ENCODE peak calls at places on chromosomes 2 and 18, in ten cellular contexts. A is activated naive CD8-positive, alpha-beta T cell treated with anti-CD3 and anti-CD28 coated beads, Interleukin-2, amount 50 U/mL, for 24 hours; I is foreskin keratinocyte; B is heart left ventricle; T is upper lobe of right lung; R is effector memory CD8-positive, alpha-beta T cell; E is activated naive CD4-positive, alpha-beta T cell treated with anti-CD3 and anti-CD28 coated beads, Interleukin-2, amount 50 U/mL, for 72 hours; M is activated T-helper 17 cell treated with anti-CD3 and anti-CD28 coated beads, Interleukin-2, amount 50 U/mL, for 72 hours; K is activated CD8-positive, alpha-beta memory T cell treated with anti-CD3 and anti-CD28 coated beads, Interleukin-2, amount 10 ng/mL, durations not matched to agents 7 days and 5 days; H is activated CD8-positive, alpha-beta T cell treated with anti-CD3 and anti-CD28 coated beads, Interleukin-2, amount 10 ng/mL, durations not matched to agents 7 days and 5 days. P is an unnamed sample.

GRCh38 chr18:2911533-2911932 is 64.7 kb downstream of the EMILIN2 start:
- ATAC-seq in M (no peak), E (no peak), T (no peak), A (no peak), H (no peak), K (no peak), R (no peak), B (no peak), I (no peak), P (no peak)

GRCh38 chr2:1360132-1360531 is 53.1 kb upstream of the TPO start:
- ATAC-seq in M (no peak), E (no peak), K (no peak), H (no peak), T (no peak), B (no peak), A (no peak), R (no peak), I (no peak), P (no peak)

GRCh38 chr2:158766524-158766923 is 28.6 kb upstream of the DAPL1 start:
- ATAC-seq in I (no peak), T (no peak), H (no peak), R (no peak), K (no peak), B (no peak), A (no peak), M (no peak), E (no peak), P (no peak)

GRCh38 chr2:220664272-220665107 is 907.6 kb downstream of the EPHA4 start:
- ATAC-seq in K (no peak), B (no peak), T (peak; percentile 22), E (no peak), I (no peak), A (no peak), R (no peak), H (no peak), M (no peak), P (peak; percentile 88)

GRCh38 chr2:227617316-227618250 is at the start of gene SCYGR4:
- ATAC-seq in R (no peak), I (no peak), E (no peak), B (no peak), A (no peak), K (no peak), T (no peak), M (no peak), H (no peak), P (no peak)

GRCh38 chr2:196341318-196341841 is 170.0 kb upstream of the STK17B start:
- ATAC-seq in A (no peak), B (no peak), H (no peak), I (no peak), T (no peak), M (no peak), R (no peak), E (no peak), K (no peak), P (no peak)

GRCh38 chr2:201887851-201888451 is 81.6 kb downstream of the CDK15 start:
- ATAC-seq in R (no peak), T (no peak), K (no peak), B (no peak), H (no peak), M (no peak), E (no peak), A (no peak), I (no peak), P (no peak)

GRCh38 chr2:196176142-196176738 is 4.9 kb upstream of the STK17B start:
- ATAC-seq in K (peak; percentile 43), H (peak; percentile 54), A (peak; percentile 70), B (no peak), T (no peak), I (no peak), M (peak; percentile 44), R (peak; percentile 67), E (peak; percentile 55), P (no peak)

GRCh38 chr18:74463271-74463670 is 6.2 kb upstream of the DIPK1C start:
- ATAC-seq in T (no peak), H (no peak), K (no peak), R (no peak), I (no peak), E (no peak), M (no peak), B (no peak), A (no peak), P (no peak)

GRCh38 chr2:98608118-98608961 is at the start of the genes COA5 and UNC50:
- ATAC-seq in K (peak; percentile 92), E (peak; percentile 92), H (peak; percentile 92), I (peak; percentile 91), M (peak; percentile 95), R (peak; percentile 91), B (peak; percentile 94), T (peak; percentile 99), A (peak; percentile 90), P (peak; percentile 96)

GRCh38 chr2:101127319-101128056 is 23.7 kb downstream of the TBC1D8 start:
- ATAC-seq in I (no peak), M (no peak), T (no peak), A (no peak), R (peak; percentile 91), K (no peak), B (no peak), E (no peak), H (no peak), P (no peak)

GRCh38 chr2:2830576-2830975 is 499.5 kb upstream of the MYT1L start:
- ATAC-seq in T (no peak), B (no peak), R (no peak), K (no peak), E (no peak), H (no peak), A (no peak), M (no peak), I (no peak), P (no peak)

GRCh38 chr2:161208527-161209139 is 48.4 kb downstream of the TANK start:
- ATAC-seq in B (no peak), R (no peak), I (peak; percentile 100), A (no peak), H (no peak), T (no peak), K (no peak), E (peak; percentile 61), M (peak; percentile 71), P (no peak)

GRCh38 chr2:16943279-16943958 is 277.8 kb upstream of the CYRIA start:
- ATAC-seq in R (no peak), E (no peak), H (no peak), M (no peak), K (no peak), I (no peak), A (no peak), B (no peak), T (no peak), P (no peak)

GRCh38 chr2:216446343-216446742 is 34.1 kb downstream of the SMARCAL1 start:
- ATAC-seq in M (no peak), E (no peak), H (no peak), R (no peak), T (no peak), I (no peak), A (no peak), B (no peak), K (no peak), P (no peak)

GRCh38 chr18:31741096-31741735 is 19.5 kb downstream of the SLC25A52 start:
- ATAC-seq in B (no peak), H (no peak), E (no peak), R (peak; percentile 51), K (no peak), I (peak; percentile 39), T (peak; percentile 83), A (no peak), M (no peak), P (no peak)

GRCh38 chr2:207632575-207633492 is 7.6 kb upstream of the METTL21A start:
- ATAC-seq in B (no peak), K (peak; percentile 47), H (peak; percentile 47), M (peak; percentile 85), I (peak; percentile 86), A (peak; percentile 94), E (peak; percentile 91), R (no peak), T (peak; percentile 85), P (no peak)

GRCh38 chr2:134648547-134648946 is 70.3 kb downstream of the TMEM163 start:
- ATAC-seq in A (no peak), T (no peak), K (no peak), H (no peak), R (no peak), B (no peak), I (no peak), E (no peak), M (no peak), P (no peak)

GRCh38 chr2:8511868-8512612 is 169.8 kb upstream of the ID2 start:
- ATAC-seq in K (no peak), M (peak; percentile 5), B (no peak), E (no peak), R (peak; percentile 31), I (peak; percentile 35), H (no peak), T (peak; percentile 11), A (no peak), P (no peak)